ENCODE peak calls at places on chromosomes 4 and X, in five cellular contexts. V is uterus; H is pancreas; I is CD8-positive, alpha-beta T cell; X is left lung. R is an unnamed sample. For H3K4me1, the result is how much of the 10 kb centered on the place peaks cover.

GRCh38 chrX:120517936-120518335 is 42.8 kb downstream of the CUL4B start:
- DNase-seq in V (no peak), H (no peak), I (no peak), X (no peak), R (no peak)

GRCh38 chr4:176335421-176335820 is 15.7 kb downstream of the SPCS3 start:
- DNase-seq in V (no peak), H (no peak), I (no peak), X (no peak), R (no peak)

GRCh38 chr4:147855670-147856069 is 123.8 kb downstream of the ARHGAP10 start:
- DNase-seq in V (no peak), H (no peak), I (no peak), X (no peak), R (no peak)

GRCh38 chr4:85092536-85092935 is 126.0 kb upstream of the WDFY3 start:
- DNase-seq in V (no peak), H (no peak), I (no peak), X (no peak), R (no peak)

GRCh38 chrX:42524374-42524773 is 253.6 kb downstream of the PPP1R2C start:
- DNase-seq in V (no peak), H (no peak), I (no peak), X (no peak), R (no peak)

GRCh38 chrX:72346306-72346949 is 40.7 kb upstream of the CITED1 start:
- DNase-seq in V (no peak), H (no peak), I (no peak), X (no peak), R (no peak)

GRCh38 chrX:123803331-123803983 is 56.4 kb upstream of the XIAP start:
- DNase-seq in V (no peak), H (no peak), I (no peak), X (no peak), R (no peak)

GRCh38 chrX:155406429-155406828 is 24.5 kb downstream of the F8A2 start:
- DNase-seq in V (no peak), H (no peak), I (no peak), X (no peak), R (no peak)

GRCh38 chr4:94256833-94257232 is 49.2 kb downstream of the SMARCAD1 start:
- DNase-seq in V (no peak), H (no peak), I (no peak), X (no peak), R (no peak)

GRCh38 chr4:1204828-1205591 is 32.6 kb upstream of the SPON2 start:
- DNase-seq in V (peak), H (no peak), I (no peak), X (peak), R (no peak)

GRCh38 chr4:71470547-71470946 is 131.7 kb downstream of the SLC4A4 start:
- DNase-seq in V (no peak), H (no peak), I (no peak), X (no peak), R (no peak)

GRCh38 chr4:176964116-176964691 is 171.5 kb upstream of the VEGFC start:
- DNase-seq in V (no peak), H (no peak), I (no peak), X (no peak), R (no peak)

GRCh38 chr4:183905081-183905592 is at the start of gene STOX2:
- DNase-seq in V (peak), H (peak), I (no peak), X (peak), R (peak)

GRCh38 chr4:122163767-122164166 is 11.6 kb downstream of the BLTP1 start:
- DNase-seq in V (no peak), H (no peak), I (no peak), X (no peak), R (no peak)

GRCh38 chr4:8383016-8383415 is 57.5 kb downstream of the ACOX3 start:
- DNase-seq in V (no peak), H (no peak), I (no peak), X (peak), R (peak)

GRCh38 chrX:16785247-16786138 is 773 bp upstream of the TXLNG start:
- DNase-seq in V (peak), H (peak), I (no peak), X (no peak), R (no peak)

GRCh38 chr4:139658983-139659382 is 6.6 kb upstream of the MGST2 start:
- DNase-seq in V (no peak), H (no peak), I (no peak), X (no peak), R (no peak)

GRCh38 chr4:26964512-26964911 is 103.9 kb downstream of the STIM2 start:
- DNase-seq in V (no peak), H (no peak), I (no peak), X (no peak), R (no peak)

GRCh38 chrX:14591976-14592375 is 62.6 kb downstream of the GLRA2 start:
- DNase-seq in V (no peak), H (no peak), I (no peak), X (no peak), R (no peak)

GRCh38 chr4:184416913-184417734 is 57.2 kb downstream of the IRF2 start:
- DNase-seq in V (no peak), H (no peak), I (peak), X (no peak), R (no peak)

GRCh38 chr4:6509587-6509986 is 37.2 kb upstream of the PPP2R2C start:
- DNase-seq in V (no peak), H (no peak), I (no peak), X (no peak), R (no peak)

GRCh38 chrX:115560211-115560977 is 580 bp upstream of the PLS3 start:
- DNase-seq in V (no peak), H (no peak), I (no peak), X (no peak), R (no peak)

GRCh38 chr4:73726000-73726399 is 14.4 kb upstream of the CXCL8 start:
- DNase-seq in V (no peak), H (no peak), I (no peak), X (no peak), R (no peak)

GRCh38 chr4:20954541-20954940 is 254.3 kb downstream of the PACRGL start:
- DNase-seq in V (no peak), H (no peak), I (no peak), X (no peak), R (no peak)

GRCh38 chr4:82099863-82100579 is 273.8 kb downstream of the HNRNPD start:
- DNase-seq in V (peak), H (no peak), I (no peak), X (no peak), R (no peak)

GRCh38 chr4:113941836-113942235 is 37.6 kb downstream of the ARSJ start:
- DNase-seq in V (no peak), H (no peak), I (no peak), X (no peak), R (no peak)

GRCh38 chr4:40846556-40846955 is 96.8 kb downstream of the NSUN7 start:
- DNase-seq in V (no peak), H (no peak), I (no peak), X (no peak), R (no peak)

GRCh38 chr4:15341022-15341732 is 86.7 kb upstream of the C1QTNF7 start:
- DNase-seq in V (no peak), H (no peak), I (no peak), X (no peak), R (no peak)

GRCh38 chrX:39689374-39690104 is 408.2 kb downstream of the BCOR start:
- DNase-seq in V (no peak), H (no peak), I (no peak), X (no peak), R (no peak)

DNA sequence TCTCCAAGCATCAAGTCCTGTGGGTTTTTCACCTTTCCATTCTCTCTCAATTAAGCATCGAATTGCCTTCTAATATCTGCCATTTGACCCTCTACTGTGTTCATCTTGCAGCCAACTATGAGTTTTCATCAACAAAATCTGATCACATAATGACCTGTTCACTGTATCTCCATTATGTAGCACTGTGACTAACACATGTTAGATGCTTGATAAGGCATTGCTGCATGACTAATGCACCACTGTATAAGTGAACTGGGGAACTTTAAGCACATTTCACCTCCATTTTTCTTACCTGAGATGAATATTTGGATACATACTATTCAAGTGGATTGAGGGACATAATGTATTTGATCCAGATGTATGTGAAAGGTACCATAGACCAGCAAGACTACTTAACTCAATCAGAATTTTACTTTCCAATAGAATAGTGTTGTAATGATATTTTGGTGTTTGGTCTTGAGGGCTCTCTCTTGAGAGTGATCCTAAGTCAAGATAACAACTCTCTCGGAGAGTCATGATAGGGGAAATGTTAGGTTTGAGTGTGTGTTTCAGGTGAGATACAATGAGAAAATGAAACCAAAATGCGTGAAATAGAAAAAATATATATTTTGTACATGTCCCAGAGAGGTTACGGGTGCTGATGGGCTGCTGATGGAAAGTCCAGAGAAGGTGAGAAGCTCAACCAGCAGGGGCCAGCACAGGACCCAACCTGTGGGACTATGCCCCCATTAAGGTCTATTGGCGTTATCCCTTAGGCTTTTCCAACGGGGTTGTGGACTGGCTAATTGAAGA is 60.2 kb upstream of the HS3ST1 start:
- DNase-seq in V (no peak), H (no peak), I (no peak), X (no peak), R (no peak)
- TF ChIP-seq CTCF in V (no peak), H (no peak), I (no peak), X (no peak), R (peak)

GRCh38 chr4:24923550-24923949 is 10.7 kb upstream of the CCDC149 start:
- DNase-seq in V (no peak), H (no peak), I (no peak), X (no peak), R (no peak)
- H3K4me1 ChIP-seq in V (under half), H (under half), I (under half), X (under half), R (under half)

GRCh38 chrX:153400146-153401132 is 711 bp downstream of the PNMA6E start:
- DNase-seq in V (no peak), H (no peak), I (peak), X (peak), R (no peak)
- H3K4me3 ChIP-seq in V (no peak), H (no peak), I (no peak), X (no peak), R (no peak)

GRCh38 chr4:109699553-109700225 is 3.6 kb downstream of the CASP6 start:
- DNase-seq in V (no peak), H (no peak), I (no peak), X (no peak), R (no peak)

GRCh38 chr4:109703664-109704351 is 563 bp upstream of the CASP6 start:
- DNase-seq in V (no peak), H (no peak), I (no peak), X (no peak), R (no peak)

GRCh38 chr4:109702950-109703663 is at the start of gene CASP6:
- DNase-seq in V (peak), H (peak), I (peak), X (peak), R (peak)

DNA sequence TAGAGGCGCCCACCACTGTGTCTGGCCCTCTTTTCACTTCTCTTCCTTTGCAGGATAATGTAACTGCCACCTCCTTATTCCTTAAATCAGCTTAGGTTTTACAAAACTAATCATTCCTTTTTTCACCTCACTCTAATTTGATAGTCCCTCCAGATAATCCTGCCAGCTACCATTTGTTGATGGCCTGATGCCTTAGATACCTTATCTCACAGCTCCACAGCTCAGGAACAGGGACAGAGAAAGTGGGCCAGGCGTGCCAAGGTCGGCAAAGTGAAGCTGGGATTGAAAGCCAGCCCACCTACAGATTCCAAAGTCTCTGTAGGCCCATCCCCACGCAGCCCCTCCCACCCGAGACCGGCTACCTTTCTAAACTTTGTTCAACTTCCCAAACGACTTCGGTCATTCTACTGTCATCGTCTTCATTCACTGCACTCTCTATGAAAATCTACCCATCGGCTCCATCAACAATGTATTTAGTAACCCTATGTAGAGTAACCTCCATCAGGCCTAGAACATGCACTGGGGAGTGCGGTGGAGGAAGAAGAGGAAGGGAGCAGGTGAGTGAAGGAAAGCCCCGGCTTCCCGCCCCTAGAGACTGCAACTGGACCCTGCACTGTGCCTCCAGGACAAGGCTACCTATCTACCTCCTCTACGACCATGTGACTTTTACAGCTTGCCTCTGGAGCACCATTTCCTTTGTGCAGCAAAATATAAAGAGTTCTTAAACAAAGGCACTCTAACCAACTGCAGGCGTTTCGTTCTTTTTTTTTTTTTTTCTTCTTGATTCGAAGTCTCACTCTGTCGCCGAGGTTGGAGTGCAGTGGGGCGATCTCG is 1.5 kb downstream of the CASP6 start:
- DNase-seq in V (no peak), H (no peak), I (no peak), X (no peak), R (no peak)
- TF ChIP-seq CTCF in V (no peak), H (no peak), I (no peak), X (no peak), R (no peak)

DNA sequence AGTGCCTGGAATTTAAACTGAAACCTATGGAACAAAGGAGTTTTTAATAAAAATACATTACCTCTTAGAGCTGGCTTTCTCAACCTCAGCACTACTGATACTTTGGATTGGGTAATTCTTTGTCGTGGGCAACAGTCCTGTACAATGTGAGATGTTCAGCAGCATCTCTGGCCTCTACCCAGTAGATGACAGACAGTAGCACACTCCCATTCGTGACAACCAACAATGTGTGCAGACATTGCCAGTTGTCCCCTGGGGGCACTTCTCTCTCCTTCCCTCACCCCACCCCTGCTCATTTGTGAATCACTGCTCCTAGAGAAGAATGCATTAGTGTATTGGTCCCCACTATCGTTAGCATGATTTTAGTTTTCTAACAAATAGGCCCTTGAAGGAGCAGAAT is 16.2 kb downstream of the GPAT3 start:
- DNase-seq in V (no peak), H (no peak), I (no peak), X (no peak), R (no peak)
- H3K4me1 ChIP-seq in V (under half), H (under half), I (under half), X (under half), R (half or more)

GRCh38 chr4:123398151-123398802 is 1.7 kb downstream of the SPRY1 start:
- DNase-seq in V (peak), H (peak), I (peak), X (peak), R (peak)
- H3K4me3 ChIP-seq in V (peak), H (peak), I (peak), X (peak), R (peak)

R was measured in left ventricle myocardium inferior.